ENCODE peak calls at places on chromosome 1, in six cellular contexts. One of them, this sample, is unnamed.

GRCh38 chr1:183023146-183023600 is at the start of gene LAMC1:
- DNase-seq in fibroblast of pulmonary artery: peak; percentile 90
- DNase-seq in astrocyte: peak; percentile 68
- DNase-seq in GM06990: peak; percentile 79
- DNase-seq in uterus: peak; percentile 73
- DNase-seq in cardiac muscle cell: peak; percentile 94
- DNase-seq in this sample: no peak

GRCh38 chr1:197485790-197486189 is 217.7 kb downstream of the CRB1 start:
- DNase-seq in fibroblast of pulmonary artery: no peak
- DNase-seq in astrocyte: no peak
- DNase-seq in GM06990: no peak
- DNase-seq in uterus: no peak
- DNase-seq in cardiac muscle cell: no peak
- DNase-seq in this sample: no peak

GRCh38 chr1:10664251-10664650 is 132.2 kb downstream of the CASZ1 start:
- DNase-seq in fibroblast of pulmonary artery: no peak
- DNase-seq in astrocyte: no peak
- DNase-seq in GM06990: no peak
- DNase-seq in uterus: no peak
- DNase-seq in cardiac muscle cell: no peak
- DNase-seq in this sample: no peak

GRCh38 chr1:84390231-84390630 is 8.1 kb upstream of the DNASE2B start:
- DNase-seq in fibroblast of pulmonary artery: no peak
- DNase-seq in astrocyte: no peak
- DNase-seq in GM06990: no peak
- DNase-seq in uterus: no peak
- DNase-seq in cardiac muscle cell: no peak
- DNase-seq in this sample: no peak

GRCh38 chr1:11473635-11474034 is 5.3 kb upstream of the DISP3 start:
- DNase-seq in fibroblast of pulmonary artery: peak; percentile 23
- DNase-seq in astrocyte: no peak
- DNase-seq in GM06990: no peak
- DNase-seq in uterus: no peak
- DNase-seq in cardiac muscle cell: peak; percentile 27
- DNase-seq in this sample: no peak

GRCh38 chr1:77060000-77060399 is 159.2 kb downstream of the PIGK start:
- DNase-seq in fibroblast of pulmonary artery: no peak
- DNase-seq in astrocyte: no peak
- DNase-seq in GM06990: no peak
- DNase-seq in uterus: no peak
- DNase-seq in cardiac muscle cell: no peak
- DNase-seq in this sample: no peak

GRCh38 chr1:173052681-173053196 is 2.0 kb upstream of the TNFSF18 start:
- DNase-seq in fibroblast of pulmonary artery: no peak
- DNase-seq in astrocyte: peak; percentile 39
- DNase-seq in GM06990: no peak
- DNase-seq in uterus: no peak
- DNase-seq in cardiac muscle cell: peak; percentile 12
- DNase-seq in this sample: peak; percentile 51

GRCh38 chr1:167150434-167150833 is 56.6 kb downstream of the STYXL2 start:
- DNase-seq in fibroblast of pulmonary artery: no peak
- DNase-seq in astrocyte: no peak
- DNase-seq in GM06990: no peak
- DNase-seq in uterus: no peak
- DNase-seq in cardiac muscle cell: no peak
- DNase-seq in this sample: no peak

GRCh38 chr1:173853074-173853473 is 14.7 kb downstream of the GAS5 start:
- DNase-seq in fibroblast of pulmonary artery: peak; percentile 87
- DNase-seq in astrocyte: peak; percentile 77
- DNase-seq in GM06990: no peak
- DNase-seq in uterus: no peak
- DNase-seq in cardiac muscle cell: peak; percentile 87
- DNase-seq in this sample: peak; percentile 61

GRCh38 chr1:4700801-4701200 is 46.4 kb downstream of the AJAP1 start:
- DNase-seq in fibroblast of pulmonary artery: no peak
- DNase-seq in astrocyte: no peak
- DNase-seq in GM06990: no peak
- DNase-seq in uterus: no peak
- DNase-seq in cardiac muscle cell: no peak
- DNase-seq in this sample: no peak

GRCh38 chr1:1433804-1434130 is 1.7 kb upstream of the VWA1 start:
- DNase-seq in fibroblast of pulmonary artery: peak; percentile 55
- DNase-seq in astrocyte: peak; percentile 60
- DNase-seq in GM06990: no peak
- DNase-seq in uterus: peak; percentile 66
- DNase-seq in cardiac muscle cell: peak; percentile 76
- DNase-seq in this sample: no peak

GRCh38 chr1:46013566-46013965 is 118.9 kb downstream of the PIK3R3 start:
- DNase-seq in fibroblast of pulmonary artery: no peak
- DNase-seq in astrocyte: no peak
- DNase-seq in GM06990: no peak
- DNase-seq in uterus: no peak
- DNase-seq in cardiac muscle cell: no peak
- DNase-seq in this sample: no peak

DNA sequence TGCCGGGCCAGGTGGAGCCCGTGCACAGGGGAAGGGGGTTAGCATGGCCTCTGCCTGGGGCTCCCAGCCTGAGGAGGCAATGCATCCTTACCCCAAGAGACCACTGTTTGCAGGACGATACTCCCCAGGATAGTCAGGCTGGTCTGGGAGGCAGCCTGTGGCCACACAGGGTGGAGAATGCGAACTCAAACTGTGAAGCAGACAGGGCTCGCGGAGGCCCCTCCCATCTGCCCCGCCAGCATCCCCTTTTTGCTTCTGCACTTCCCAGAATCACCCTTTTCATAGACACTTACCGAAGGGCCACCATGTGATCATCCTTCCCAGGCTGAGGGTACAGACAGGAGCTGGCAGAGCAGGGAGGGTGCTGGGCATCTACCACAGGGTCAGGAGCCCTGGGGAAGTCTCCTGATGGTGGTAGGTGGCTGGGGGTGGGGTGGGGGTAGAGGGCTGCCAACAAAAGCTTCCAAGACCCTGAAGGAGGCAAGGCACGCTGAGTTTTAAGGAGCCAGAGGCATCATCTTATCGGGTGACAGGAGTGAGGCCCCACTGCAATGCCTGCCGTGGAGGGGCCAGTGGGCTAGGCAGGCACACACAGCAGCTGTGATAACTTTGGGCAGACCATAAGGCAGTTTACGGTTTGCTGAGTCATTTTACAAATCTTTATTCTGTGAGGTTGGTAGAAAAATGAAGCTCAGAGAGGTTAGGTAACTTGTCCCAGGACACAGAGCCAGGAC is 31.3 kb upstream of the BTG2 start:
- DNase-seq in fibroblast of pulmonary artery: no peak
- DNase-seq in astrocyte: no peak
- DNase-seq in GM06990: no peak
- DNase-seq in uterus: peak; percentile 46
- DNase-seq in cardiac muscle cell: no peak
- DNase-seq in this sample: no peak
- H3K4me3 ChIP-seq in fibroblast of pulmonary artery: no peak overlapping the region
- H3K4me3 ChIP-seq in astrocyte: no peak overlapping the region
- H3K4me3 ChIP-seq in GM06990: peak overlapping the region; percentile 60
- H3K4me3 ChIP-seq in uterus: no peak overlapping the region
- H3K4me3 ChIP-seq in cardiac muscle cell: no peak overlapping the region
- H3K4me3 ChIP-seq in this sample: no peak overlapping the region

DNA sequence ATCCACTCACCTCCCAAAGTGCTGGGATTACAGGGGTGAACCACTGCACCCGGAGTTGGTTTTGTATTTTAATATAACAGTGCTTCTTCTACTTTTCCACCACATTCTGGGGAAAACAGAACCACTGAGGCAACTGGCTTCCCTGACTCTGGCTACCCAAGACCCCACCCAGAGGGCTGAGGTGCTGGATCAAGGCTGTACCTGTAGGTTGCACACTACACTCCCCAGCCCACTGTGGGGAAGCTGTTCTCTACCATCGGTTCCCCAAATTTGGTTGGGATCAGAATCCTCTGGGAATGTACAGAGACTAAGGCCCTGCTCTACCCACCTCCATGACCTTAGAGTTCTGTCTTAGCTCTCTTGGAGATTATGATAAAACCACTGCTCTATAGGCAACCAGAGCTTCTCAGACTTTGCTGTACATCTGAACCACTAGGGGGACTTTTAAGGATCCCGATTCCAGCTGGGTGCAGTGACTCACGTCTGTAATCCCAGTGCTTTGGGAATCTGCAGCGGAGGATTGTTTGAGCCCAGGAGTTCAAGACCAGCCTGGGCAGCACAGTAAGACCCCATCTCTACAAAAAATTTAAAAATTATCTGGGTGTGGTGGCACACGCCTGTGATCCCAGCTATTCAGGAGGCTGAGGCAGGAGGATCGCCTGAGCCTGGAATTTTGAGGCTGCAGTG is 51.6 kb downstream of the GNG4 start:
- DNase-seq in fibroblast of pulmonary artery: peak; percentile 71
- DNase-seq in astrocyte: peak; percentile 12
- DNase-seq in GM06990: no peak
- DNase-seq in uterus: no peak
- DNase-seq in cardiac muscle cell: peak; percentile 68
- DNase-seq in this sample: no peak
- TF ChIP-seq CTCF in fibroblast of pulmonary artery: peak; percentile 56
- TF ChIP-seq CTCF in astrocyte: peak; percentile 50
- TF ChIP-seq CTCF in GM06990: peak; percentile 52
- TF ChIP-seq CTCF in uterus: no peak
- TF ChIP-seq CTCF in cardiac muscle cell: peak; percentile 51
- TF ChIP-seq CTCF in this sample: peak; percentile 53

GRCh38 chr1:169586067-169586394 is 250 bp downstream of the F5 start:
- DNase-seq in fibroblast of pulmonary artery: no peak
- DNase-seq in astrocyte: no peak
- DNase-seq in GM06990: no peak
- DNase-seq in uterus: no peak
- DNase-seq in cardiac muscle cell: no peak
- DNase-seq in this sample: no peak

GRCh38 chr1:169588112-169588511 is 1.8 kb upstream of the F5 start:
- DNase-seq in fibroblast of pulmonary artery: no peak
- DNase-seq in astrocyte: no peak
- DNase-seq in GM06990: no peak
- DNase-seq in uterus: no peak
- DNase-seq in cardiac muscle cell: no peak
- DNase-seq in this sample: no peak

GRCh38 chr1:169585184-169585583 is 1.1 kb downstream of the F5 start:
- DNase-seq in fibroblast of pulmonary artery: no peak
- DNase-seq in astrocyte: no peak
- DNase-seq in GM06990: no peak
- DNase-seq in uterus: no peak
- DNase-seq in cardiac muscle cell: no peak
- DNase-seq in this sample: no peak

GRCh38 chr1:169584483-169585144 is 1.7 kb downstream of the F5 start:
- DNase-seq in fibroblast of pulmonary artery: no peak
- DNase-seq in astrocyte: no peak
- DNase-seq in GM06990: no peak
- DNase-seq in uterus: no peak
- DNase-seq in cardiac muscle cell: no peak
- DNase-seq in this sample: no peak

DNA sequence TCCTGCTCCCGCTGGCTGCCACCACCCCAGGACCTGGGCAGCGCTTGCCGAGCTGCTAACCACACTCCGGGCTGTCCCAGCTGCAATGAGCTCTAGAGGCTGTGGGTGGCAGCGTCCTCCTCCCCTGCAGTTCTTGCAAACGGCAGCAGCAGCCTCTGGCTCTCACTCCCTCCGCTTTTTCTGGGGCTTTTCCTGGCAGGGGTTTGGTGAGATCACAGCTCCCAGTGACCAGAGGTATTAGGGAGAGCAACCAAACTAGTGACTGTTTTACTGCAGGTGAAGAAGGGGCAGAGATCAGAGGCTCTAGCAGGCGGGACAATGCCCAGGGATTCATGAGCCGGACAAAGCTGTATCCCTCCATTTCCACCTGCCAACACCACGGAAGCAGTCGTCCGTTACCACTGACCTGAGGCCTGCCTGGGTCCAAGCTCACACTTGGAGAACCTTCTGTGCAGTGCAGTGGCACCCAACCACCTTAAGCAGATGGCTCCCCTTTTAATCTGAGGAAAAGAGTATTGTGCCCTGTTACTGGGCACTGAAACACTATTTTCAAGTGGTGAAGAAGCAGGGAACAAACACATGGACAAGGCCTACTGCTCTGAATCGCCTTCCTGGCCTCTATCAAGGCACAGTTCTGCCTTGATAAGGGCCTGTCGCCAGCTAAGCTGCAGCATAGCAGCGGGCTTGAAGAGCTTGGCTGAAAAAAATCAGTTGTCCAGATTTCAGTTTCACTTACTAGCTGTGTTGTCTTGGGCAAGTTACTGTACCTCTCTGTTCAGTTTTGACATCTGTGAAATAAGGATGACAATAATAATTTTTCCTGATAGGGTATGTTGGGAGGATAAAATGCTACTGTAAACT is at the start of gene F5:
- DNase-seq in fibroblast of pulmonary artery: peak; percentile 75
- DNase-seq in astrocyte: peak; percentile 28
- DNase-seq in GM06990: peak; percentile 54
- DNase-seq in uterus: peak; percentile 41
- DNase-seq in cardiac muscle cell: peak; percentile 75
- DNase-seq in this sample: peak; percentile 20
- H3K4me3 ChIP-seq in fibroblast of pulmonary artery: no peak within 1 kb of the TSS
- H3K4me3 ChIP-seq in astrocyte: no peak within 1 kb of the TSS
- H3K4me3 ChIP-seq in GM06990: peak within 1 kb of the TSS; percentile 61
- H3K4me3 ChIP-seq in uterus: no peak within 1 kb of the TSS
- H3K4me3 ChIP-seq in cardiac muscle cell: no peak within 1 kb of the TSS
- H3K4me3 ChIP-seq in this sample: no peak within 1 kb of the TSS

GRCh38 chr1:205227584-205228006 is at the start of gene TMCC2:
- DNase-seq in fibroblast of pulmonary artery: peak; percentile 91
- DNase-seq in astrocyte: peak; percentile 80
- DNase-seq in GM06990: peak; percentile 90
- DNase-seq in uterus: peak; percentile 93
- DNase-seq in cardiac muscle cell: peak; percentile 92
- DNase-seq in this sample: peak; percentile 46

GRCh38 chr1:205226868-205227583 is 720 bp upstream of the TMCC2 start:
- DNase-seq in fibroblast of pulmonary artery: peak; percentile 52
- DNase-seq in astrocyte: peak; percentile 58
- DNase-seq in GM06990: no peak
- DNase-seq in uterus: peak; percentile 33
- DNase-seq in cardiac muscle cell: peak; percentile 48
- DNase-seq in this sample: no peak

GRCh38 chr1:205225901-205226765 is 1.6 kb upstream of the TMCC2 start:
- DNase-seq in fibroblast of pulmonary artery: no peak
- DNase-seq in astrocyte: peak; percentile 72
- DNase-seq in GM06990: no peak
- DNase-seq in uterus: peak; percentile 29
- DNase-seq in cardiac muscle cell: no peak
- DNase-seq in this sample: no peak

GRCh38 chr1:205229399-205229861 is 1.7 kb downstream of the TMCC2 start:
- DNase-seq in fibroblast of pulmonary artery: peak; percentile 36
- DNase-seq in astrocyte: no peak
- DNase-seq in GM06990: peak; percentile 63
- DNase-seq in uterus: peak; percentile 73
- DNase-seq in cardiac muscle cell: peak; percentile 40
- DNase-seq in this sample: peak; percentile 31

DNA sequence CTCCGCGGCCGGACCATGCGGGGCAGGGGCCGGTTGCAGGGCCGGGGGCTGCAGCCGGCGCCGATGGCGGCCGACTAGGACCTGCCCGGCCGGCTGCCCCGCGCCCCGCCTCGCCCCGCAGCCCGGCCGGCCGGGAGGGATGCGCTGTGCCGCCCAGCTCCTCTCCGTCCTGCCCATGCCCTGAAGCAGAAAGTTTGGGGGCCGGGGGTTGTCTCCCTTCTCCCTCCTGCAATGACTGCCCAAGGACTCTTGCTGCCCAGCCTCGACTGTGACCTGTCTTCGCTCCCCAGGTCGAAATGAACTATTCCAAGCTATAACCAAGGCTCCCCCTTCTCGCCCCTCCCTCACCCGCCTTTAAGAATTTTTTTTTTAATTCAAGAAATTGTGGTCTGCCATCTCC is 306 bp downstream of the TMCC2 start:
- DNase-seq in fibroblast of pulmonary artery: no peak
- DNase-seq in astrocyte: no peak
- DNase-seq in GM06990: no peak
- DNase-seq in uterus: no peak
- DNase-seq in cardiac muscle cell: no peak
- DNase-seq in this sample: no peak
- TF ChIP-seq CTCF in fibroblast of pulmonary artery: no peak
- TF ChIP-seq CTCF in astrocyte: no peak
- TF ChIP-seq CTCF in GM06990: no peak
- TF ChIP-seq CTCF in uterus: no peak
- TF ChIP-seq CTCF in cardiac muscle cell: no peak
- TF ChIP-seq CTCF in this sample: no peak

This sample was measured in retinal pigment epithelial cell.